ENCODE peak calls at places on chromosome 17, in six cellular contexts. T is T-helper 1 cell; K is foreskin melanocyte; B is substantia nigra; G is H7; V is CD4-positive, CD25-positive, alpha-beta regulatory T cell. Y is an unnamed sample.

GRCh38 chr17:57211543-57211942 is 44.8 kb upstream of the MSI2 start:
- DNase-seq in G (no peak), T (no peak), B (no peak), V (no peak), K (peak), Y (peak)

GRCh38 chr17:38451840-38452529 is 23.7 kb downstream of the ARHGAP23 start:
- DNase-seq in V (no peak), T (no peak), B (no peak), G (peak), K (no peak), Y (peak)

GRCh38 chr17:79991924-79992656 is 43.6 kb downstream of the TBC1D16 start:
- DNase-seq in T (no peak), G (no peak), V (no peak), B (no peak), K (no peak), Y (no peak)

GRCh38 chr17:3794890-3795757 is 5.9 kb downstream of the ITGAE start:
- DNase-seq in K (no peak), V (peak), G (peak), B (no peak), T (no peak), Y (no peak)

GRCh38 chr17:42016411-42016831 is 818 bp downstream of the DNAJC7 start:
- DNase-seq in T (no peak), V (peak), B (no peak), G (no peak), K (peak), Y (peak)

GRCh38 chr17:43438626-43439529 is 40.1 kb downstream of the ARL4D start:
- DNase-seq in G (peak), T (no peak), K (no peak), B (no peak), V (no peak), Y (no peak)

GRCh38 chr17:76208120-76208519 is 32.2 kb downstream of the RNF157 start:
- DNase-seq in K (no peak), B (no peak), G (no peak), V (peak), T (no peak), Y (no peak)

GRCh38 chr17:57705921-57706695 is 39.0 kb downstream of the CCDC182 start:
- DNase-seq in K (no peak), B (no peak), V (no peak), T (no peak), G (no peak), Y (no peak)

GRCh38 chr17:50266384-50267073 is 7.7 kb upstream of the TMEM92 start:
- DNase-seq in B (no peak), T (no peak), V (no peak), G (peak), K (no peak), Y (peak)

GRCh38 chr17:73170921-73171320 is 6.1 kb downstream of the SSTR2 start:
- DNase-seq in T (no peak), G (no peak), V (no peak), K (peak), B (no peak), Y (no peak)

GRCh38 chr17:17675925-17676534 is 5.2 kb upstream of the RAI1 start:
- DNase-seq in K (no peak), G (peak), V (peak), B (no peak), T (no peak), Y (no peak)

GRCh38 chr17:61647044-61647443 is 56.0 kb upstream of the NACA2 start:
- DNase-seq in B (no peak), T (no peak), K (no peak), V (no peak), G (no peak), Y (peak)

GRCh38 chr17:78088529-78088928 is 40.0 kb downstream of the TMC6 start:
- DNase-seq in G (no peak), T (no peak), K (no peak), B (no peak), V (no peak), Y (no peak)

GRCh38 chr17:55726440-55726839 is 3.8 kb upstream of the TMEM100 start:
- DNase-seq in V (no peak), T (no peak), B (peak), K (no peak), G (no peak), Y (peak)

GRCh38 chr17:57368637-57369336 is 112.5 kb downstream of the MSI2 start:
- DNase-seq in G (no peak), K (no peak), V (no peak), T (no peak), B (no peak), Y (no peak)

GRCh38 chr17:44350733-44351226 is 5.7 kb downstream of the GRN start:
- DNase-seq in K (peak), G (peak), V (peak), T (peak), B (peak), Y (peak)

GRCh38 chr17:28878981-28879380 is 18.6 kb downstream of the FLOT2 start:
- DNase-seq in T (no peak), G (peak), V (peak), K (no peak), B (no peak), Y (peak)

GRCh38 chr17:62919388-62919787 is 46.6 kb upstream of the TANC2 start:
- DNase-seq in T (no peak), G (no peak), V (no peak), B (no peak), K (no peak), Y (peak)

GRCh38 chr17:57895382-57896060 is 45.7 kb upstream of the MRPS23 start:
- DNase-seq in V (no peak), G (no peak), T (no peak), K (no peak), B (no peak), Y (no peak)